ENCODE peak calls at places on chromosomes 1 and 21, in nine cellular contexts. One of them, this sample, is unnamed. For H3K4me1, the result is how much of the 10 kb centered on the place peaks cover.

GRCh38 chr1:192811594-192812239 is 2.9 kb downstream of the RGS2 start:
- DNase-seq in ascending aorta: no peak
- DNase-seq in naive thymus-derived CD4-positive, alpha-beta T cell: no peak
- DNase-seq in esophagus squamous epithelium: no peak
- DNase-seq in right cardiac atrium: no peak
- DNase-seq in thoracic aorta: no peak
- DNase-seq in HCT116: no peak
- DNase-seq in lower lobe of right lung: no peak
- DNase-seq in IMR-90: peak
- DNase-seq in this sample: no peak

GRCh38 chr1:50851466-50851865 is 108.6 kb downstream of the FAF1 start:
- DNase-seq in naive thymus-derived CD4-positive, alpha-beta T cell: no peak
- DNase-seq in lower lobe of right lung: no peak
- DNase-seq in HCT116: no peak
- DNase-seq in right cardiac atrium: no peak
- DNase-seq in ascending aorta: no peak
- DNase-seq in IMR-90: no peak
- DNase-seq in thoracic aorta: no peak
- DNase-seq in esophagus squamous epithelium: no peak
- DNase-seq in this sample: no peak

GRCh38 chr1:36650200-36651065 is 167.7 kb upstream of the CSF3R start:
- DNase-seq in right cardiac atrium: peak
- DNase-seq in ascending aorta: no peak
- DNase-seq in lower lobe of right lung: peak
- DNase-seq in thoracic aorta: no peak
- DNase-seq in naive thymus-derived CD4-positive, alpha-beta T cell: peak
- DNase-seq in HCT116: peak
- DNase-seq in IMR-90: peak
- DNase-seq in esophagus squamous epithelium: no peak
- DNase-seq in this sample: no peak

GRCh38 chr1:4126731-4127594 is 226.9 kb upstream of the C1orf174 start:
- DNase-seq in right cardiac atrium: no peak
- DNase-seq in HCT116: no peak
- DNase-seq in thoracic aorta: no peak
- DNase-seq in IMR-90: no peak
- DNase-seq in lower lobe of right lung: no peak
- DNase-seq in esophagus squamous epithelium: no peak
- DNase-seq in ascending aorta: no peak
- DNase-seq in naive thymus-derived CD4-positive, alpha-beta T cell: no peak
- DNase-seq in this sample: no peak

GRCh38 chr1:115133440-115133839 is 44.1 kb upstream of the TSPAN2 start:
- DNase-seq in naive thymus-derived CD4-positive, alpha-beta T cell: no peak
- DNase-seq in esophagus squamous epithelium: no peak
- DNase-seq in IMR-90: peak
- DNase-seq in thoracic aorta: no peak
- DNase-seq in lower lobe of right lung: no peak
- DNase-seq in HCT116: no peak
- DNase-seq in ascending aorta: no peak
- DNase-seq in right cardiac atrium: no peak
- DNase-seq in this sample: no peak

GRCh38 chr21:45341779-45342178 is 54.1 kb upstream of the POFUT2 start:
- DNase-seq in HCT116: no peak
- DNase-seq in IMR-90: no peak
- DNase-seq in naive thymus-derived CD4-positive, alpha-beta T cell: no peak
- DNase-seq in esophagus squamous epithelium: no peak
- DNase-seq in ascending aorta: no peak
- DNase-seq in right cardiac atrium: peak
- DNase-seq in lower lobe of right lung: no peak
- DNase-seq in thoracic aorta: no peak
- DNase-seq in this sample: no peak

GRCh38 chr1:71081697-71082080 is 854 bp upstream of the ZRANB2 start:
- DNase-seq in thoracic aorta: no peak
- DNase-seq in ascending aorta: no peak
- DNase-seq in IMR-90: no peak
- DNase-seq in naive thymus-derived CD4-positive, alpha-beta T cell: no peak
- DNase-seq in HCT116: no peak
- DNase-seq in esophagus squamous epithelium: no peak
- DNase-seq in lower lobe of right lung: peak
- DNase-seq in right cardiac atrium: peak
- DNase-seq in this sample: peak

GRCh38 chr1:39391741-39392679 is 99.4 kb upstream of the BMP8A start:
- DNase-seq in esophagus squamous epithelium: no peak
- DNase-seq in naive thymus-derived CD4-positive, alpha-beta T cell: no peak
- DNase-seq in HCT116: no peak
- DNase-seq in lower lobe of right lung: no peak
- DNase-seq in IMR-90: peak
- DNase-seq in right cardiac atrium: peak
- DNase-seq in ascending aorta: no peak
- DNase-seq in thoracic aorta: no peak
- DNase-seq in this sample: no peak

GRCh38 chr1:30747028-30748008 is 10.3 kb downstream of the LAPTM5 start:
- DNase-seq in lower lobe of right lung: peak
- DNase-seq in right cardiac atrium: no peak
- DNase-seq in IMR-90: no peak
- DNase-seq in naive thymus-derived CD4-positive, alpha-beta T cell: no peak
- DNase-seq in ascending aorta: no peak
- DNase-seq in thoracic aorta: no peak
- DNase-seq in esophagus squamous epithelium: no peak
- DNase-seq in HCT116: no peak
- DNase-seq in this sample: no peak
- H3K4me1 ChIP-seq in lower lobe of right lung: half or more
- H3K4me1 ChIP-seq in right cardiac atrium: under half
- H3K4me1 ChIP-seq in IMR-90: under half
- H3K4me1 ChIP-seq in naive thymus-derived CD4-positive, alpha-beta T cell: half or more
- H3K4me1 ChIP-seq in ascending aorta: under half
- H3K4me1 ChIP-seq in thoracic aorta: under half
- H3K4me1 ChIP-seq in esophagus squamous epithelium: under half
- H3K4me1 ChIP-seq in HCT116: under half
- H3K4me1 ChIP-seq in this sample: half or more

GRCh38 chr1:173206816-173207595 is at the start of gene TNFSF4:
- DNase-seq in right cardiac atrium: peak
- DNase-seq in thoracic aorta: no peak
- DNase-seq in IMR-90: peak
- DNase-seq in lower lobe of right lung: no peak
- DNase-seq in ascending aorta: no peak
- DNase-seq in naive thymus-derived CD4-positive, alpha-beta T cell: no peak
- DNase-seq in esophagus squamous epithelium: no peak
- DNase-seq in HCT116: no peak
- DNase-seq in this sample: no peak
- H3K4me1 ChIP-seq in right cardiac atrium: under half
- H3K4me1 ChIP-seq in thoracic aorta: under half
- H3K4me1 ChIP-seq in IMR-90: under half
- H3K4me1 ChIP-seq in lower lobe of right lung: under half
- H3K4me1 ChIP-seq in ascending aorta: under half
- H3K4me1 ChIP-seq in naive thymus-derived CD4-positive, alpha-beta T cell: under half
- H3K4me1 ChIP-seq in esophagus squamous epithelium: under half
- H3K4me1 ChIP-seq in HCT116: under half
- H3K4me1 ChIP-seq in this sample: under half

GRCh38 chr1:247588060-247588459 is at the start of gene OR2G2:
- DNase-seq in naive thymus-derived CD4-positive, alpha-beta T cell: no peak
- DNase-seq in right cardiac atrium: no peak
- DNase-seq in HCT116: no peak
- DNase-seq in lower lobe of right lung: no peak
- DNase-seq in esophagus squamous epithelium: no peak
- DNase-seq in thoracic aorta: no peak
- DNase-seq in ascending aorta: no peak
- DNase-seq in IMR-90: no peak
- DNase-seq in this sample: no peak
- H3K4me1 ChIP-seq in naive thymus-derived CD4-positive, alpha-beta T cell: under half
- H3K4me1 ChIP-seq in right cardiac atrium: under half
- H3K4me1 ChIP-seq in HCT116: under half
- H3K4me1 ChIP-seq in lower lobe of right lung: under half
- H3K4me1 ChIP-seq in esophagus squamous epithelium: under half
- H3K4me1 ChIP-seq in thoracic aorta: under half
- H3K4me1 ChIP-seq in ascending aorta: under half
- H3K4me1 ChIP-seq in IMR-90: under half
- H3K4me1 ChIP-seq in this sample: under half

DNA sequence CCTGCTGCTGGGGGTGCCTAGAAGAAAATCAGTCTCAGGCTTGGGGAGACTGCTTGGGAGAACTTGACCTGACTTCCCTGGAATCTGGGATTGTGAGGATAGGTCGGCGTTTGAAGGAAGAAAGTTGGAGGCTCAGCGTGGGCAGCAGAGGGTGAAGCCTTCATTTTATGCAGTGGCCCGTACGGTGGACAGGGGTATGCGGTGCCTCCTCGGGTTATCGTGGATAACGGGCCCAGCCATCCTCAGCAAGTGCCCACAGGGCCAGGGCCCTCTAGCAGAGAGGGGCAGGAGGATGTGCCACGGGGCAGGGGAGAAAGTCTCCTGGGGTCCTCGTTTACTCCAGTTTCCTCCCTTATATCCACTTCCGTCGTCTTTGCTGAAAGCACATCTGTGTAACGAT is 34.0 kb downstream of the CHAF1B start:
- DNase-seq in IMR-90: no peak
- DNase-seq in naive thymus-derived CD4-positive, alpha-beta T cell: no peak
- DNase-seq in thoracic aorta: no peak
- DNase-seq in ascending aorta: no peak
- DNase-seq in right cardiac atrium: no peak
- DNase-seq in esophagus squamous epithelium: no peak
- DNase-seq in HCT116: no peak
- DNase-seq in lower lobe of right lung: no peak
- DNase-seq in this sample: no peak
- H3K4me1 ChIP-seq in IMR-90: under half
- H3K4me1 ChIP-seq in naive thymus-derived CD4-positive, alpha-beta T cell: under half
- H3K4me1 ChIP-seq in thoracic aorta: under half
- H3K4me1 ChIP-seq in ascending aorta: under half
- H3K4me1 ChIP-seq in right cardiac atrium: under half
- H3K4me1 ChIP-seq in esophagus squamous epithelium: under half
- H3K4me1 ChIP-seq in HCT116: under half
- H3K4me1 ChIP-seq in lower lobe of right lung: under half
- H3K4me1 ChIP-seq in this sample: under half

GRCh38 chr1:55420021-55420420 is 204.9 kb upstream of the USP24 start:
- DNase-seq in lower lobe of right lung: no peak
- DNase-seq in esophagus squamous epithelium: no peak
- DNase-seq in naive thymus-derived CD4-positive, alpha-beta T cell: no peak
- DNase-seq in HCT116: no peak
- DNase-seq in IMR-90: no peak
- DNase-seq in right cardiac atrium: no peak
- DNase-seq in ascending aorta: no peak
- DNase-seq in thoracic aorta: no peak
- DNase-seq in this sample: no peak
- H3K4me1 ChIP-seq in lower lobe of right lung: under half
- H3K4me1 ChIP-seq in esophagus squamous epithelium: under half
- H3K4me1 ChIP-seq in naive thymus-derived CD4-positive, alpha-beta T cell: under half
- H3K4me1 ChIP-seq in HCT116: under half
- H3K4me1 ChIP-seq in IMR-90: under half
- H3K4me1 ChIP-seq in right cardiac atrium: under half
- H3K4me1 ChIP-seq in ascending aorta: under half
- H3K4me1 ChIP-seq in thoracic aorta: under half
- H3K4me1 ChIP-seq in this sample: under half

GRCh38 chr1:210237514-210237913 is 4.9 kb downstream of the SERTAD4 start:
- DNase-seq in lower lobe of right lung: no peak
- DNase-seq in right cardiac atrium: no peak
- DNase-seq in HCT116: no peak
- DNase-seq in IMR-90: no peak
- DNase-seq in esophagus squamous epithelium: no peak
- DNase-seq in naive thymus-derived CD4-positive, alpha-beta T cell: no peak
- DNase-seq in ascending aorta: no peak
- DNase-seq in thoracic aorta: no peak
- DNase-seq in this sample: no peak
- H3K4me1 ChIP-seq in lower lobe of right lung: under half
- H3K4me1 ChIP-seq in right cardiac atrium: under half
- H3K4me1 ChIP-seq in HCT116: under half
- H3K4me1 ChIP-seq in IMR-90: under half
- H3K4me1 ChIP-seq in esophagus squamous epithelium: under half
- H3K4me1 ChIP-seq in naive thymus-derived CD4-positive, alpha-beta T cell: under half
- H3K4me1 ChIP-seq in ascending aorta: under half
- H3K4me1 ChIP-seq in thoracic aorta: half or more
- H3K4me1 ChIP-seq in this sample: half or more

DNA sequence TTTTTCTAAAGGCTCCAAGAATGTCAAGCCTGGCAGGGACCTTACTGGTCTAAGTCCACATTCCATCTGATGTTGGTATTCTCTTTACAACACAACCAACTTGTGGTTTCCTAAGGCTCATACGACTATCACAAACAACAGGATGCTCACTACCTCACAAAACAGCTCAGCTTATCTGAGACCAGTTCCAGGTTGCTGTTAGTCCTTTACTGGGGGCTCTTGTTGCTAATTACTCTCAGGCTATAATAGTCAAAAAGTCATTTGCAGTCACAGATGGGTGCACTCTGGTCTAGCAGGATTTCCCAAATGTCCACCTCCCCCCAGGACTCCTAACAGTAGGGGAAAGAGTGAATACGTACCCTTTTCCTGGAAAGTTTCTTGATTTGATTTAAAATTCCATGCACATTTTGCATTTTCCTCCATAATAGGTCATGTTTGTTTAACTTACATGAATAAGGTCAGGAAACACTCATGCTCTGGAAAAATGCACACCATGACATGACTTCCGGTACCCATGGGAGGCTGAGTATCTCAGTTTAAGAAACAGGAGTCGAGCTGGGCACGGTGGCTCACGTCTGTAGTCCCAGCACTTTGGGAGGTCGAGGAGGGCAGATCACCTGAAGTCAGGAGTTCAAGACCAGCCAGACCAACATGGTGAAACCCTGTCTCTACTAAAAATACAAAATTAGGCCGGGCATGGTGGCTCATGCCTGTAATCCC is 16.0 kb downstream of the LCK start:
- DNase-seq in thoracic aorta: no peak
- DNase-seq in ascending aorta: no peak
- DNase-seq in right cardiac atrium: no peak
- DNase-seq in IMR-90: peak
- DNase-seq in naive thymus-derived CD4-positive, alpha-beta T cell: peak
- DNase-seq in HCT116: no peak
- DNase-seq in esophagus squamous epithelium: no peak
- DNase-seq in lower lobe of right lung: no peak
- DNase-seq in this sample: no peak
- H3K4me1 ChIP-seq in thoracic aorta: under half
- H3K4me1 ChIP-seq in ascending aorta: under half
- H3K4me1 ChIP-seq in right cardiac atrium: under half
- H3K4me1 ChIP-seq in IMR-90: under half
- H3K4me1 ChIP-seq in naive thymus-derived CD4-positive, alpha-beta T cell: half or more
- H3K4me1 ChIP-seq in HCT116: under half
- H3K4me1 ChIP-seq in esophagus squamous epithelium: under half
- H3K4me1 ChIP-seq in lower lobe of right lung: under half
- H3K4me1 ChIP-seq in this sample: under half

GRCh38 chr1:1775364-1776226 is 2.7 kb downstream of the NADK start:
- DNase-seq in esophagus squamous epithelium: no peak
- DNase-seq in lower lobe of right lung: peak
- DNase-seq in naive thymus-derived CD4-positive, alpha-beta T cell: no peak
- DNase-seq in ascending aorta: no peak
- DNase-seq in thoracic aorta: no peak
- DNase-seq in IMR-90: no peak
- DNase-seq in HCT116: no peak
- DNase-seq in right cardiac atrium: no peak
- DNase-seq in this sample: no peak
- H3K4me1 ChIP-seq in esophagus squamous epithelium: under half
- H3K4me1 ChIP-seq in lower lobe of right lung: half or more
- H3K4me1 ChIP-seq in naive thymus-derived CD4-positive, alpha-beta T cell: under half
- H3K4me1 ChIP-seq in ascending aorta: under half
- H3K4me1 ChIP-seq in thoracic aorta: under half
- H3K4me1 ChIP-seq in IMR-90: under half
- H3K4me1 ChIP-seq in HCT116: under half
- H3K4me1 ChIP-seq in right cardiac atrium: under half
- H3K4me1 ChIP-seq in this sample: half or more